ENCODE peak calls at places on chromosomes 13 and 19, in nine cellular contexts. M, P, R, N, K, C, D, V and F are unnamed samples.

GRCh38 chr19:2532252-2533071 is 56.5 kb downstream of the GADD45B start:
- DNase-seq in M (peak; percentile 60), P (peak; percentile 99), R (peak; percentile 42), N (no peak), K (peak; percentile 97), C (no peak), D (no peak), V (peak; percentile 95), F (no peak)

GRCh38 chr13:35346494-35346893 is 130.0 kb downstream of the MAB21L1 start:
- DNase-seq in M (no peak), P (no peak), R (no peak), N (no peak), K (no peak), C (no peak), D (no peak), V (no peak), F (no peak)

GRCh38 chr13:48320906-48321510 is 17.5 kb downstream of the RB1 start:
- DNase-seq in M (no peak), P (no peak), R (no peak), N (no peak), K (no peak), C (no peak), D (no peak), V (no peak), F (no peak)

GRCh38 chr19:58548859-58549663 is 5.2 kb downstream of the TRIM28 start:
- DNase-seq in M (no peak), P (no peak), R (no peak), N (no peak), K (no peak), C (no peak), D (no peak), V (no peak), F (no peak)

GRCh38 chr13:40657961-40658360 is 8.5 kb downstream of the FOXO1 start:
- DNase-seq in M (no peak), P (peak; percentile 63), R (no peak), N (no peak), K (no peak), C (no peak), D (no peak), V (no peak), F (no peak)

GRCh38 chr19:3357362-3357730 is 9.0 kb upstream of the NFIC start:
- DNase-seq in M (no peak), P (no peak), R (no peak), N (no peak), K (no peak), C (no peak), D (no peak), V (no peak), F (no peak)

GRCh38 chr13:47117268-47117667 is 220.4 kb upstream of the HTR2A start:
- DNase-seq in M (no peak), P (peak; percentile 73), R (no peak), N (no peak), K (peak; percentile 67), C (no peak), D (no peak), V (peak; percentile 53), F (peak; percentile 11)

GRCh38 chr13:90382425-90382824 is 965.1 kb upstream of the MIR17HG start:
- DNase-seq in M (no peak), P (no peak), R (no peak), N (no peak), K (no peak), C (no peak), D (no peak), V (no peak), F (no peak)

GRCh38 chr19:4724252-4724514 is 541 bp upstream of the DPP9 start:
- DNase-seq in M (no peak), P (no peak), R (no peak), N (no peak), K (no peak), C (no peak), D (peak; percentile 85), V (no peak), F (no peak)

GRCh38 chr13:50910483-50910805 is 853 bp downstream of the RNASEH2B start:
- DNase-seq in M (peak; percentile 27), P (peak; percentile 62), R (no peak), N (peak; percentile 30), K (peak; percentile 37), C (no peak), D (peak; percentile 80), V (peak; percentile 49), F (no peak)

GRCh38 chr19:14072535-14073231 is at the start of gene MISP3:
- DNase-seq in M (no peak), P (peak; percentile 41), R (no peak), N (no peak), K (no peak), C (no peak), D (peak; percentile 81), V (peak; percentile 51), F (no peak)

GRCh38 chr19:17394891-17395415 is 957 bp upstream of the CCDC194 start:
- DNase-seq in M (peak; percentile 71), P (peak; percentile 79), R (no peak), N (peak; percentile 51), K (peak; percentile 71), C (no peak), D (peak; percentile 89), V (peak; percentile 71), F (no peak)

GRCh38 chr19:19113040-19113541 is 25.2 kb downstream of the TMEM161A start:
- DNase-seq in M (no peak), P (peak; percentile 50), R (no peak), N (no peak), K (peak; percentile 40), C (no peak), D (peak; percentile 90), V (no peak), F (no peak)

GRCh38 chr19:19111967-19112580 is 26.2 kb downstream of the TMEM161A start:
- DNase-seq in M (no peak), P (no peak), R (no peak), N (no peak), K (no peak), C (no peak), D (peak; percentile 41), V (no peak), F (no peak)

GRCh38 chr19:19120308-19121156 is 17.7 kb downstream of the TMEM161A start:
- DNase-seq in M (no peak), P (peak; percentile 46), R (no peak), N (peak; percentile 79), K (peak; percentile 82), C (no peak), D (peak; percentile 100), V (no peak), F (no peak)

GRCh38 chr19:19119325-19120237 is 18.7 kb downstream of the TMEM161A start:
- DNase-seq in M (no peak), P (no peak), R (no peak), N (no peak), K (no peak), C (no peak), D (peak; percentile 41), V (no peak), F (no peak)

GRCh38 chr19:19115954-19116353 is 22.3 kb downstream of the TMEM161A start:
- DNase-seq in M (no peak), P (peak; percentile 22), R (no peak), N (peak; percentile 56), K (peak; percentile 25), C (no peak), D (peak; percentile 90), V (peak; percentile 43), F (no peak)
- TF ChIP-seq CTCF in M (peak; percentile 83), P (peak; percentile 66), R (no peak), N (peak; percentile 60), K (peak; percentile 56), C (peak; percentile 51), D (peak; percentile 86), V (peak; percentile 45), F (peak; percentile 53)

GRCh38 chr19:54136086-54136863 is 1.3 kb upstream of the CNOT3 start:
- DNase-seq in M (no peak), P (peak; percentile 8), R (no peak), N (no peak), K (peak; percentile 27), C (no peak), D (peak; percentile 56), V (no peak), F (no peak)
- TF ChIP-seq CTCF in M (no peak), P (no peak), R (no peak), N (no peak), K (no peak), C (no peak), D (no peak), V (no peak), F (no peak)

DNA sequence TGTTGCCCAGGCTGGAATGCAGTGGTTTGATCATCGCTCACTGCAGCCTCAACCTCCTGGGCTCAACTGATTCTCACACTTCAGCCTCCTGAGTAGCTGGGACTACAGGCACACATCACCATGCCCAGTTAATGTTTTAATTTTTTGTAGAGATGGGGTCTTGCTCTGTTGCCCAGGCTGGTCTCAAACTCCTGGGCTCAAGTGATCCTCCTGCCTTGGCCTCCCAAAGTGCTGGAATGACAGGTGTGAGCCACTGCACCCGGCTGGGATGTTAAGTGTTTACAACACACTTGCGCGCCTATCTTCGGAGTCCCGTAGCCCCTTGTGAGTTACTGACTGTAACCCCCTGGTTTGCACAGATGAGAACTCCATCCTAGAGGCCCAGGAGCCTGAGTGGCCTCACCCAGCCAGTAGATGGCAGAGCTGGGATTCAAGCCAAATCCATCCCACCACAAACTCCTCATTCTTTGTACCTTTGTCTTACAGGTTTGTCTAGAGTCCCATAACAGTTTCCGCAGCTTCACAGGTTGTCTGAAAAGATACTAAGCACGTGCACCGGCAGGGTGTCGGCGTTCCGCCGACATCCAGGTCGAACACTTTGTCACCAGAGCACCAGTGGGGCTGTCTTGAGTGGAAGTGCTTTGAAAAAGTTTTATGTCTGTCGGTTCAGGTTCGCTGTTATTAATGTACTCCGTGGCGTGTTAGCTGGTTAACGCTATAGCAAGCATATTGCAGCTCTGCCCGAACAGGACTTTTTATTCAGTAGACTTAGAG is 14.7 kb downstream of the MAG start:
- DNase-seq in M (no peak), P (no peak), R (no peak), N (no peak), K (no peak), C (no peak), D (peak; percentile 83), V (peak; percentile 24), F (no peak)
- TF ChIP-seq CTCF in M (peak; percentile 49), P (no peak), R (no peak), N (peak; percentile 53), K (peak; percentile 26), C (no peak), D (peak; percentile 81), V (no peak), F (no peak)

GRCh38 chr19:11986754-11987153 is 21.9 kb downstream of the ZNF763 start:
- DNase-seq in M (no peak), P (no peak), R (no peak), N (no peak), K (no peak), C (no peak), D (no peak), V (no peak), F (no peak)

GRCh38 chr19:11984986-11985385 is 20.1 kb downstream of the ZNF763 start:
- DNase-seq in M (no peak), P (no peak), R (no peak), N (peak; percentile 20), K (no peak), C (no peak), D (peak; percentile 57), V (no peak), F (no peak)

GRCh38 chr19:11987405-11988231 is 22.8 kb downstream of the ZNF763 start:
- DNase-seq in M (peak; percentile 68), P (peak; percentile 94), R (peak; percentile 96), N (peak; percentile 93), K (peak; percentile 94), C (peak; percentile 82), D (peak; percentile 98), V (peak; percentile 88), F (peak; percentile 79)

DNA sequence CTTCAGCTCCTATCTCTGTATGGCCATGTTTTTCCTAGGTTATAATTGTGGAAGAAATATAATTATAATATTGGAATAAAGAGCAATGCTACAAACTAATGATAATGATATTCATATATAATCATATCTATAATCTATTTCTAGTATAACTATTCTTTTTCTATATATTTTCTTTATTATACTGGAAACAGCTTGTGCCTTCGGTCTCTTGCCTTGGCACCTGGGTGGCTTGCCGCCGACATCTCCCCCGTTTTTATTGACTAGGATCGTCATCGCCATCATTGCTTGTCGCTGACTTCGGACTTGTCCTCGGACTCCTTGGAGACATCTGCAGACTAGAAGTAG is 24.2 kb downstream of the ZNF763 start:
- DNase-seq in M (no peak), P (no peak), R (no peak), N (no peak), K (no peak), C (no peak), D (no peak), V (no peak), F (no peak)
- TF ChIP-seq CTCF in M (no peak), P (no peak), R (no peak), N (no peak), K (no peak), C (no peak), D (no peak), V (no peak), F (no peak)